ENCODE peak calls at places on chromosomes 5 and 9, in ten cellular contexts. One of them, this sample, is unnamed.

GRCh38 chr5:17079562-17079961 is 137.9 kb upstream of the BASP1 start:
- DNase-seq in sigmoid colon: no peak
- DNase-seq in Panc1: no peak
- DNase-seq in HL-60: no peak
- DNase-seq in HepG2: no peak
- DNase-seq in transverse colon: no peak
- DNase-seq in HCT116: no peak
- DNase-seq in GM23338: no peak
- DNase-seq in spleen: no peak
- DNase-seq in prostate gland: no peak
- DNase-seq in this sample: no peak

GRCh38 chr5:125179617-125180016 is 433.2 kb upstream of the ZNF608 start:
- DNase-seq in sigmoid colon: no peak
- DNase-seq in GM23338: no peak
- DNase-seq in HepG2: no peak
- DNase-seq in Panc1: no peak
- DNase-seq in HCT116: no peak
- DNase-seq in HL-60: no peak
- DNase-seq in transverse colon: no peak
- DNase-seq in spleen: no peak
- DNase-seq in prostate gland: no peak
- DNase-seq in this sample: no peak

GRCh38 chr9:89853931-89854330 is 249.1 kb downstream of the GADD45G start:
- DNase-seq in spleen: peak; percentile 40
- DNase-seq in transverse colon: no peak
- DNase-seq in sigmoid colon: no peak
- DNase-seq in GM23338: no peak
- DNase-seq in prostate gland: no peak
- DNase-seq in Panc1: no peak
- DNase-seq in HCT116: no peak
- DNase-seq in HL-60: no peak
- DNase-seq in HepG2: no peak
- DNase-seq in this sample: no peak

GRCh38 chr5:131846536-131846935 is 49.7 kb upstream of the FNIP1 start:
- DNase-seq in prostate gland: no peak
- DNase-seq in sigmoid colon: no peak
- DNase-seq in spleen: no peak
- DNase-seq in GM23338: no peak
- DNase-seq in HL-60: no peak
- DNase-seq in HepG2: no peak
- DNase-seq in Panc1: no peak
- DNase-seq in transverse colon: no peak
- DNase-seq in HCT116: no peak
- DNase-seq in this sample: no peak

GRCh38 chr5:74624501-74624900 is 16.0 kb downstream of the ENC1 start:
- DNase-seq in transverse colon: no peak
- DNase-seq in prostate gland: no peak
- DNase-seq in GM23338: no peak
- DNase-seq in spleen: no peak
- DNase-seq in HepG2: no peak
- DNase-seq in HL-60: no peak
- DNase-seq in sigmoid colon: no peak
- DNase-seq in Panc1: no peak
- DNase-seq in HCT116: no peak
- DNase-seq in this sample: no peak

GRCh38 chr9:20591223-20591622 is 31.1 kb downstream of the MLLT3 start:
- DNase-seq in HL-60: no peak
- DNase-seq in Panc1: no peak
- DNase-seq in HepG2: no peak
- DNase-seq in HCT116: no peak
- DNase-seq in GM23338: no peak
- DNase-seq in prostate gland: no peak
- DNase-seq in sigmoid colon: no peak
- DNase-seq in transverse colon: no peak
- DNase-seq in spleen: no peak
- DNase-seq in this sample: no peak

GRCh38 chr5:83554686-83555085 is 83.1 kb downstream of the VCAN start:
- DNase-seq in HCT116: no peak
- DNase-seq in GM23338: no peak
- DNase-seq in transverse colon: no peak
- DNase-seq in HepG2: no peak
- DNase-seq in sigmoid colon: no peak
- DNase-seq in prostate gland: no peak
- DNase-seq in Panc1: no peak
- DNase-seq in HL-60: no peak
- DNase-seq in spleen: no peak
- DNase-seq in this sample: no peak

GRCh38 chr9:118262191-118262590 is 558.0 kb downstream of the TLR4 start:
- DNase-seq in sigmoid colon: no peak
- DNase-seq in Panc1: no peak
- DNase-seq in HCT116: no peak
- DNase-seq in prostate gland: no peak
- DNase-seq in GM23338: no peak
- DNase-seq in spleen: no peak
- DNase-seq in HL-60: no peak
- DNase-seq in HepG2: no peak
- DNase-seq in transverse colon: no peak
- DNase-seq in this sample: no peak

GRCh38 chr5:143588933-143589662 is 185.6 kb upstream of the NR3C1 start:
- DNase-seq in spleen: no peak
- DNase-seq in HCT116: no peak
- DNase-seq in GM23338: no peak
- DNase-seq in transverse colon: no peak
- DNase-seq in sigmoid colon: no peak
- DNase-seq in HepG2: peak; percentile 73
- DNase-seq in HL-60: no peak
- DNase-seq in Panc1: no peak
- DNase-seq in prostate gland: peak; percentile 14
- DNase-seq in this sample: no peak

GRCh38 chr5:143593723-143594122 is 190.2 kb upstream of the NR3C1 start:
- DNase-seq in transverse colon: no peak
- DNase-seq in HCT116: no peak
- DNase-seq in HepG2: no peak
- DNase-seq in prostate gland: no peak
- DNase-seq in spleen: no peak
- DNase-seq in sigmoid colon: no peak
- DNase-seq in Panc1: no peak
- DNase-seq in HL-60: no peak
- DNase-seq in GM23338: no peak
- DNase-seq in this sample: no peak

GRCh38 chr5:143596500-143596820 is 193.0 kb upstream of the NR3C1 start:
- DNase-seq in GM23338: no peak
- DNase-seq in HCT116: no peak
- DNase-seq in HL-60: no peak
- DNase-seq in HepG2: no peak
- DNase-seq in Panc1: no peak
- DNase-seq in sigmoid colon: no peak
- DNase-seq in prostate gland: no peak
- DNase-seq in spleen: no peak
- DNase-seq in transverse colon: no peak
- DNase-seq in this sample: no peak

GRCh38 chr5:143594913-143595818 is 191.7 kb upstream of the NR3C1 start:
- DNase-seq in prostate gland: peak; percentile 21
- DNase-seq in transverse colon: no peak
- DNase-seq in HL-60: no peak
- DNase-seq in HepG2: peak; percentile 98
- DNase-seq in HCT116: peak; percentile 12
- DNase-seq in Panc1: peak; percentile 71
- DNase-seq in spleen: no peak
- DNase-seq in GM23338: no peak
- DNase-seq in sigmoid colon: no peak
- DNase-seq in this sample: no peak

DNA sequence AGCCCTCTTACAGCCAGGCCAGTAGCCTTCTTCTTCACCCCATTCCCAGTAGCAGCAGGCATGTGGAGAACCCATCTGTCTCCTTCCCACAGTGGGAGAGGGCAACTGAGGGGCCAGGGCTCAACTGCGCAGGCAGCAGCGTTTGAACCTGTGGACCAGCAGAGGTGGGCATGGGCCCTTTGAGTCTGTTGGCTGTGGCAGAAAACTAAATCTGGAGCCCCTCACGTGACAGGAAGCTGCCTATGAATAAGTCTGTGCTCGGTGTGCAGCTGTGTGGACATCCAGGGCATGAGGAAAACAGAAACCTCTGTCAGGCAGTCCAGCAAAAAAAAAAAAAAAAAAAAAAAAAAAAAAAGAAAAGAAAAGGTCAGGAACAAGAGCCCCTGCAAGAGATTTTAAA is 189.2 kb upstream of the NR3C1 start:
- DNase-seq in Panc1: no peak
- DNase-seq in GM23338: no peak
- DNase-seq in spleen: no peak
- DNase-seq in prostate gland: no peak
- DNase-seq in transverse colon: no peak
- DNase-seq in sigmoid colon: no peak
- DNase-seq in HCT116: no peak
- DNase-seq in HepG2: no peak
- DNase-seq in HL-60: no peak
- DNase-seq in this sample: no peak
- TF ChIP-seq POLR2AphosphoS5 in Panc1: no peak
- TF ChIP-seq POLR2AphosphoS5 in GM23338: no peak
- TF ChIP-seq POLR2AphosphoS5 in spleen: no peak
- TF ChIP-seq POLR2AphosphoS5 in prostate gland: no peak
- TF ChIP-seq POLR2AphosphoS5 in transverse colon: no peak
- TF ChIP-seq POLR2AphosphoS5 in sigmoid colon: no peak
- TF ChIP-seq POLR2AphosphoS5 in HCT116: no peak
- TF ChIP-seq POLR2AphosphoS5 in HepG2: no peak
- TF ChIP-seq POLR2AphosphoS5 in HL-60: no peak
- TF ChIP-seq POLR2AphosphoS5 in this sample: no peak

DNA sequence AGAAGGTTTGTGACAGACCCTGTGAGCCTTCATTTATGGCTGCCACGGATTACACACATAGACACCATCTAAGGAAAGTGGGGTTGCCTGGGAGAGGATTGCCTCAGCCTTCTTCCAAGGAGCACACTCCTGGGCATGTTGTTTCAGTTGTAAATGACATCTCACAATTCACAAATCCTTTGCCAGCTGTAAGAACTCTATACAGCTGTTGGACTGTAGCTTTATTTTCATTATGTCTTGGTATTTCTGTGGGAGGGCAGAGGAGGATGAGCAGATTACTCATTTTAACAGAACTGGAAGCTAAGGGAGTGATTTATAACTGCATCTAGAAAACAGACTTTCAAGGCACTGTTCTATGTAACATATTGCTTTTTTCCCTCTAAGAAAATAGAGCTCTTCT is 25.6 kb downstream of the MELK start:
- DNase-seq in spleen: no peak
- DNase-seq in sigmoid colon: no peak
- DNase-seq in Panc1: no peak
- DNase-seq in HCT116: no peak
- DNase-seq in HL-60: no peak
- DNase-seq in HepG2: no peak
- DNase-seq in transverse colon: no peak
- DNase-seq in prostate gland: no peak
- DNase-seq in GM23338: no peak
- DNase-seq in this sample: no peak
- H3K27ac ChIP-seq in spleen: no peak overlapping the region
- H3K27ac ChIP-seq in sigmoid colon: no peak overlapping the region
- H3K27ac ChIP-seq in Panc1: no peak overlapping the region
- H3K27ac ChIP-seq in HCT116: no peak overlapping the region
- H3K27ac ChIP-seq in HL-60: no peak overlapping the region
- H3K27ac ChIP-seq in HepG2: no peak overlapping the region
- H3K27ac ChIP-seq in transverse colon: no peak overlapping the region
- H3K27ac ChIP-seq in prostate gland: no peak overlapping the region
- H3K27ac ChIP-seq in GM23338: no peak overlapping the region
- H3K27ac ChIP-seq in this sample: no peak overlapping the region

DNA sequence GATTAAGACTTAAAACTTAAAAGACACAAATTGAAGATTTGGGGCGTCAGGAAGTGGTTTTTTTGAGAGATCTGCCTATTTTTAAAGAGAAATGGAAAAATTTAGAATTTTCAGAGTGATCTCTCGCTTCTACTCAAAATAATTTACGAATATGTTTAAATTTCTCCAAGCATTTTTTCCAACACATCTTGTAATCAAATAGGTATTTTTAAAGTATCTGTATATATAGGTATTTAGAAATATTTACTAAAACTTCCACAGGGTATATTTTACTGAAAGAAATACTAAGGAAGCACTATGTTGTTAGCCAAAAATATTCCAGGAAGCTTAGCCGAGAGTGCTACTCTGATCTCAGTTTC is 9.8 kb upstream of the PCDHB1 start:
- DNase-seq in prostate gland: no peak
- DNase-seq in transverse colon: no peak
- DNase-seq in sigmoid colon: no peak
- DNase-seq in HepG2: no peak
- DNase-seq in GM23338: no peak
- DNase-seq in spleen: no peak
- DNase-seq in Panc1: no peak
- DNase-seq in HL-60: no peak
- DNase-seq in HCT116: no peak
- DNase-seq in this sample: no peak
- TF ChIP-seq CTCF in prostate gland: no peak
- TF ChIP-seq CTCF in transverse colon: no peak
- TF ChIP-seq CTCF in sigmoid colon: no peak
- TF ChIP-seq CTCF in HepG2: no peak
- TF ChIP-seq CTCF in GM23338: no peak
- TF ChIP-seq CTCF in spleen: no peak
- TF ChIP-seq CTCF in Panc1: peak; percentile 58
- TF ChIP-seq CTCF in HL-60: no peak
- TF ChIP-seq CTCF in HCT116: no peak
- TF ChIP-seq CTCF in this sample: no peak

GRCh38 chr9:87515588-87516221 is 18.0 kb downstream of the DAPK1 start:
- DNase-seq in prostate gland: no peak
- DNase-seq in spleen: no peak
- DNase-seq in HL-60: no peak
- DNase-seq in sigmoid colon: no peak
- DNase-seq in GM23338: no peak
- DNase-seq in transverse colon: no peak
- DNase-seq in Panc1: no peak
- DNase-seq in HCT116: no peak
- DNase-seq in HepG2: no peak
- DNase-seq in this sample: no peak

GRCh38 chr9:87516931-87517300 is 19.2 kb downstream of the DAPK1 start:
- DNase-seq in HL-60: no peak
- DNase-seq in HCT116: no peak
- DNase-seq in Panc1: no peak
- DNase-seq in HepG2: no peak
- DNase-seq in transverse colon: no peak
- DNase-seq in GM23338: peak; percentile 25
- DNase-seq in sigmoid colon: no peak
- DNase-seq in spleen: no peak
- DNase-seq in prostate gland: no peak
- DNase-seq in this sample: no peak

GRCh38 chr9:87517732-87518131 is 20.1 kb downstream of the DAPK1 start:
- DNase-seq in transverse colon: no peak
- DNase-seq in Panc1: no peak
- DNase-seq in HCT116: no peak
- DNase-seq in GM23338: no peak
- DNase-seq in prostate gland: no peak
- DNase-seq in HepG2: no peak
- DNase-seq in spleen: no peak
- DNase-seq in HL-60: no peak
- DNase-seq in sigmoid colon: no peak
- DNase-seq in this sample: no peak

GRCh38 chr9:87515086-87515485 is 17.4 kb downstream of the DAPK1 start:
- DNase-seq in prostate gland: no peak
- DNase-seq in sigmoid colon: no peak
- DNase-seq in HepG2: no peak
- DNase-seq in HL-60: no peak
- DNase-seq in spleen: no peak
- DNase-seq in transverse colon: no peak
- DNase-seq in HCT116: no peak
- DNase-seq in Panc1: no peak
- DNase-seq in GM23338: no peak
- DNase-seq in this sample: no peak

GRCh38 chr9:87516222-87516930 is 18.7 kb downstream of the DAPK1 start:
- DNase-seq in GM23338: no peak
- DNase-seq in transverse colon: peak; percentile 34
- DNase-seq in sigmoid colon: peak; percentile 86
- DNase-seq in prostate gland: no peak
- DNase-seq in spleen: peak; percentile 84
- DNase-seq in HCT116: no peak
- DNase-seq in Panc1: no peak
- DNase-seq in HepG2: peak; percentile 41
- DNase-seq in HL-60: peak; percentile 75
- DNase-seq in this sample: peak; percentile 44
- TF ChIP-seq POLR2AphosphoS5 in GM23338: no peak
- TF ChIP-seq POLR2AphosphoS5 in transverse colon: no peak
- TF ChIP-seq POLR2AphosphoS5 in sigmoid colon: no peak
- TF ChIP-seq POLR2AphosphoS5 in prostate gland: no peak
- TF ChIP-seq POLR2AphosphoS5 in spleen: peak; percentile 37
- TF ChIP-seq POLR2AphosphoS5 in HCT116: no peak
- TF ChIP-seq POLR2AphosphoS5 in Panc1: no peak
- TF ChIP-seq POLR2AphosphoS5 in HepG2: no peak
- TF ChIP-seq POLR2AphosphoS5 in HL-60: no peak
- TF ChIP-seq POLR2AphosphoS5 in this sample: no peak

This sample was measured in stomach.